ENCODE peak calls at places on chromosomes 11 and 22, in seven cellular contexts. Y is NK-92 treated with Interleukin-12 subunit alpha and Interleukin-12 subunit beta, amount 100 ng/mL, for 24 hours; T is stimulated activated CD8-positive, alpha-beta memory T cell treated with anti-CD3 and anti-CD28 coated beads, Interleukin-4, amount 100 ng/mL, for 24 hours; W is CD4-positive, CD25-positive, alpha-beta regulatory T cell; I is naive thymus-derived CD8-positive, alpha-beta T cell; Q is astrocyte of the hippocampus; B is activated CD4-positive, CD25-positive, alpha-beta regulatory T cell. O is an unnamed sample.

GRCh38 chr11:10742460-10743208 is 8.4 kb upstream of the CTR9 start:
- DNase-seq in Y (peak; percentile 30), T (no peak), W (no peak), I (no peak), Q (peak; percentile 32), B (no peak), O (no peak)

GRCh38 chr11:76193219-76193618 is 13.1 kb downstream of the WNT11 start:
- DNase-seq in Y (no peak), T (no peak), W (no peak), I (no peak), Q (no peak), B (no peak), O (no peak)

GRCh38 chr22:50326225-50326958 is 420 bp downstream of the DENND6B start:
- DNase-seq in Y (no peak), T (no peak), W (no peak), I (no peak), Q (no peak), B (no peak), O (no peak)

GRCh38 chr11:8721740-8722139 is 39.1 kb downstream of the RPL27A start:
- DNase-seq in Y (no peak), T (no peak), W (no peak), I (no peak), Q (peak; percentile 79), B (no peak), O (no peak)

GRCh38 chr22:17855891-17856290 is 81.6 kb upstream of the BID start:
- DNase-seq in Y (no peak), T (no peak), W (no peak), I (no peak), Q (no peak), B (no peak), O (no peak)

GRCh38 chr11:131488208-131488607 is 117.8 kb downstream of the NTM start:
- DNase-seq in Y (no peak), T (no peak), W (no peak), I (no peak), Q (no peak), B (no peak), O (no peak)

GRCh38 chr22:23512348-23512705 is 67.8 kb downstream of the IGLL1 start:
- DNase-seq in Y (no peak), T (no peak), W (no peak), I (no peak), Q (no peak), B (no peak), O (no peak)

GRCh38 chr11:31655483-31655882 is 145.9 kb downstream of the ELP4 start:
- DNase-seq in Y (no peak), T (no peak), W (no peak), I (no peak), Q (peak; percentile 89), B (no peak), O (no peak)

GRCh38 chr11:79021601-79022000 is 419.2 kb downstream of the TENM4 start:
- DNase-seq in Y (no peak), T (no peak), W (no peak), I (no peak), Q (no peak), B (no peak), O (no peak)

GRCh38 chr11:117205211-117205818 is 6.1 kb downstream of the TAGLN start:
- DNase-seq in Y (no peak), T (no peak), W (no peak), I (no peak), Q (peak; percentile 25), B (no peak), O (no peak)

GRCh38 chr11:76524919-76525318 is 80.1 kb downstream of the EMSY start:
- DNase-seq in Y (no peak), T (no peak), W (no peak), I (no peak), Q (peak; percentile 78), B (no peak), O (no peak)

GRCh38 chr22:38435010-38435409 is 20.0 kb downstream of the KCNJ4 start:
- DNase-seq in Y (no peak), T (no peak), W (no peak), I (no peak), Q (no peak), B (no peak), O (no peak)

GRCh38 chr11:134464196-134464595 is 52.2 kb upstream of the B3GAT1 start:
- DNase-seq in Y (no peak), T (no peak), W (no peak), I (no peak), Q (no peak), B (no peak), O (no peak)

O was measured in activated naive CD8-positive, alpha-beta T cell treated with anti-CD3 and anti-CD28 coated beads, Interleukin-2, amount 50 U/mL, for 24 hours.